ENCODE peak calls at places on chromosomes 6 and 20, in ten cellular contexts. One of them, this sample, is unnamed.

GRCh38 chr6:6645266-6645917 is 56.9 kb downstream of the LY86 start:
- DNase-seq in IMR-90: no peak
- DNase-seq in cardiac fibroblast: no peak
- DNase-seq in A549: no peak
- DNase-seq in astrocyte of the spinal cord: no peak
- DNase-seq in lower lobe of right lung: no peak
- DNase-seq in MCF 10A: peak
- DNase-seq in H9: no peak
- DNase-seq in NB4: peak
- DNase-seq in spleen: no peak
- DNase-seq in this sample: no peak

GRCh38 chr6:38725414-38726183 is 10.5 kb downstream of the DNAH8 start:
- DNase-seq in A549: no peak
- DNase-seq in IMR-90: no peak
- DNase-seq in cardiac fibroblast: no peak
- DNase-seq in spleen: no peak
- DNase-seq in MCF 10A: no peak
- DNase-seq in astrocyte of the spinal cord: no peak
- DNase-seq in NB4: no peak
- DNase-seq in H9: no peak
- DNase-seq in lower lobe of right lung: no peak
- DNase-seq in this sample: no peak

GRCh38 chr6:109236140-109237081 is 141.1 kb downstream of the CEP57L1 start:
- DNase-seq in A549: peak
- DNase-seq in spleen: peak
- DNase-seq in MCF 10A: no peak
- DNase-seq in astrocyte of the spinal cord: no peak
- DNase-seq in NB4: peak
- DNase-seq in IMR-90: no peak
- DNase-seq in H9: peak
- DNase-seq in lower lobe of right lung: peak
- DNase-seq in cardiac fibroblast: no peak
- DNase-seq in this sample: peak

GRCh38 chr6:22526753-22527152 is 42.6 kb upstream of the HDGFL1 start:
- DNase-seq in IMR-90: peak
- DNase-seq in NB4: no peak
- DNase-seq in A549: no peak
- DNase-seq in H9: no peak
- DNase-seq in astrocyte of the spinal cord: peak
- DNase-seq in MCF 10A: no peak
- DNase-seq in cardiac fibroblast: no peak
- DNase-seq in spleen: no peak
- DNase-seq in lower lobe of right lung: no peak
- DNase-seq in this sample: no peak

GRCh38 chr6:159874475-159874874 is 16.3 kb upstream of the MAS1 start:
- DNase-seq in IMR-90: peak
- DNase-seq in cardiac fibroblast: peak
- DNase-seq in astrocyte of the spinal cord: peak
- DNase-seq in A549: no peak
- DNase-seq in NB4: no peak
- DNase-seq in lower lobe of right lung: no peak
- DNase-seq in H9: no peak
- DNase-seq in MCF 10A: no peak
- DNase-seq in spleen: no peak
- DNase-seq in this sample: no peak

GRCh38 chr6:25579902-25580495 is 72.0 kb upstream of the SCGN start:
- DNase-seq in IMR-90: no peak
- DNase-seq in astrocyte of the spinal cord: no peak
- DNase-seq in H9: no peak
- DNase-seq in MCF 10A: no peak
- DNase-seq in lower lobe of right lung: no peak
- DNase-seq in cardiac fibroblast: no peak
- DNase-seq in spleen: no peak
- DNase-seq in A549: no peak
- DNase-seq in NB4: no peak
- DNase-seq in this sample: no peak

GRCh38 chr6:33808781-33809180 is 5.0 kb upstream of the MLN start:
- DNase-seq in NB4: no peak
- DNase-seq in cardiac fibroblast: no peak
- DNase-seq in astrocyte of the spinal cord: no peak
- DNase-seq in H9: no peak
- DNase-seq in spleen: no peak
- DNase-seq in lower lobe of right lung: no peak
- DNase-seq in A549: no peak
- DNase-seq in IMR-90: no peak
- DNase-seq in MCF 10A: no peak
- DNase-seq in this sample: no peak

GRCh38 chr6:16184129-16184528 is 54.3 kb upstream of the GMPR start:
- DNase-seq in MCF 10A: peak
- DNase-seq in astrocyte of the spinal cord: no peak
- DNase-seq in A549: peak
- DNase-seq in cardiac fibroblast: peak
- DNase-seq in NB4: peak
- DNase-seq in IMR-90: peak
- DNase-seq in H9: peak
- DNase-seq in lower lobe of right lung: peak
- DNase-seq in spleen: no peak
- DNase-seq in this sample: peak

GRCh38 chr20:1995531-1996310 is 1.9 kb upstream of the PDYN start:
- DNase-seq in IMR-90: no peak
- DNase-seq in H9: no peak
- DNase-seq in astrocyte of the spinal cord: no peak
- DNase-seq in MCF 10A: no peak
- DNase-seq in A549: no peak
- DNase-seq in cardiac fibroblast: no peak
- DNase-seq in lower lobe of right lung: no peak
- DNase-seq in NB4: no peak
- DNase-seq in spleen: no peak
- DNase-seq in this sample: no peak

GRCh38 chr20:36313936-36314335 is 7.8 kb downstream of the DLGAP4 start:
- DNase-seq in astrocyte of the spinal cord: no peak
- DNase-seq in spleen: peak
- DNase-seq in NB4: no peak
- DNase-seq in MCF 10A: no peak
- DNase-seq in IMR-90: no peak
- DNase-seq in cardiac fibroblast: no peak
- DNase-seq in lower lobe of right lung: no peak
- DNase-seq in H9: no peak
- DNase-seq in A549: no peak
- DNase-seq in this sample: no peak

GRCh38 chr6:106134906-106135634 is 48.9 kb downstream of the PRDM1 start:
- DNase-seq in astrocyte of the spinal cord: peak
- DNase-seq in IMR-90: no peak
- DNase-seq in MCF 10A: peak
- DNase-seq in A549: peak
- DNase-seq in spleen: no peak
- DNase-seq in cardiac fibroblast: peak
- DNase-seq in lower lobe of right lung: no peak
- DNase-seq in NB4: no peak
- DNase-seq in H9: no peak
- DNase-seq in this sample: no peak

GRCh38 chr6:106134087-106134770 is 48.1 kb downstream of the PRDM1 start:
- DNase-seq in NB4: no peak
- DNase-seq in astrocyte of the spinal cord: no peak
- DNase-seq in A549: no peak
- DNase-seq in H9: no peak
- DNase-seq in IMR-90: no peak
- DNase-seq in spleen: no peak
- DNase-seq in cardiac fibroblast: no peak
- DNase-seq in MCF 10A: peak
- DNase-seq in lower lobe of right lung: no peak
- DNase-seq in this sample: no peak

GRCh38 chr6:106133040-106133439 is 46.9 kb downstream of the PRDM1 start:
- DNase-seq in IMR-90: no peak
- DNase-seq in lower lobe of right lung: no peak
- DNase-seq in MCF 10A: no peak
- DNase-seq in NB4: no peak
- DNase-seq in astrocyte of the spinal cord: no peak
- DNase-seq in A549: no peak
- DNase-seq in cardiac fibroblast: no peak
- DNase-seq in H9: no peak
- DNase-seq in spleen: no peak
- DNase-seq in this sample: no peak

GRCh38 chr6:106128981-106129761 is 43.0 kb downstream of the PRDM1 start:
- DNase-seq in H9: no peak
- DNase-seq in MCF 10A: peak
- DNase-seq in lower lobe of right lung: no peak
- DNase-seq in IMR-90: peak
- DNase-seq in cardiac fibroblast: peak
- DNase-seq in A549: no peak
- DNase-seq in NB4: no peak
- DNase-seq in spleen: no peak
- DNase-seq in astrocyte of the spinal cord: peak
- DNase-seq in this sample: no peak

DNA sequence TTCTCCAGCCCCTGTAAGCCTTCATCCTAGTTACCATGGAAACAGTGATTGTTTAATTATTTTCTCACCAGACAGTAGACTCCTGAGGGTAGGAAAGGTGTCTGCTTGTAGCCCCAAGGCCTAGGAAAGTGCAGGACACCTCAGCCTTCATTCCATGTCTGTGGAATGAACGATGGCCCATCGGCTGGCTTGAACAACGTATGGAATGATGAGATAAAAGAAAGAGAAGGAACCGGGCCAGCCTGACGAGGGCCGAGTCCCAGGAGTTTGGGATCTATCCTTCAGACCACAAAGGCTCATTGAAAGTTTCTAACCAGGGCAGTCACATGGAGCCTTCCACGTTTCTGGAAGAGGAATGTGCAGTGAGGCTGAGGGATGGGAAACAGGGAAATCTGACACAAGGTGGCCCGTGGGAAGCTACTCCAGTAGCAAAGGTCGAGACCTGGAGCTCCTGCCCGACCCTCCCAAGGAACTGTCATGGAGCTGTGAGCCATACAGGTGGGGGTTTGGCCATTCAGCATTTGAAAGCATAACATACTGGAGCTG is 46.1 kb downstream of the PRDM1 start:
- DNase-seq in MCF 10A: no peak
- DNase-seq in lower lobe of right lung: no peak
- DNase-seq in IMR-90: no peak
- DNase-seq in A549: no peak
- DNase-seq in astrocyte of the spinal cord: no peak
- DNase-seq in H9: no peak
- DNase-seq in spleen: no peak
- DNase-seq in NB4: no peak
- DNase-seq in cardiac fibroblast: no peak
- DNase-seq in this sample: no peak
- TF ChIP-seq CTCF in MCF 10A: no peak
- TF ChIP-seq CTCF in lower lobe of right lung: no peak
- TF ChIP-seq CTCF in IMR-90: no peak
- TF ChIP-seq CTCF in A549: no peak
- TF ChIP-seq CTCF in astrocyte of the spinal cord: no peak
- TF ChIP-seq CTCF in H9: no peak
- TF ChIP-seq CTCF in spleen: no peak
- TF ChIP-seq CTCF in NB4: no peak
- TF ChIP-seq CTCF in cardiac fibroblast: no peak
- TF ChIP-seq CTCF in this sample: no peak

GRCh38 chr20:17570347-17571152 is 675 bp downstream of the DSTN start:
- DNase-seq in A549: peak
- DNase-seq in spleen: no peak
- DNase-seq in H9: peak
- DNase-seq in MCF 10A: peak
- DNase-seq in astrocyte of the spinal cord: peak
- DNase-seq in IMR-90: peak
- DNase-seq in cardiac fibroblast: peak
- DNase-seq in NB4: peak
- DNase-seq in lower lobe of right lung: peak
- DNase-seq in this sample: peak
- TF ChIP-seq CTCF in A549: peak
- TF ChIP-seq CTCF in spleen: no peak
- TF ChIP-seq CTCF in H9: peak
- TF ChIP-seq CTCF in MCF 10A: no peak
- TF ChIP-seq CTCF in astrocyte of the spinal cord: peak
- TF ChIP-seq CTCF in IMR-90: peak
- TF ChIP-seq CTCF in cardiac fibroblast: no peak
- TF ChIP-seq CTCF in NB4: no peak
- TF ChIP-seq CTCF in lower lobe of right lung: no peak
- TF ChIP-seq CTCF in this sample: peak

DNA sequence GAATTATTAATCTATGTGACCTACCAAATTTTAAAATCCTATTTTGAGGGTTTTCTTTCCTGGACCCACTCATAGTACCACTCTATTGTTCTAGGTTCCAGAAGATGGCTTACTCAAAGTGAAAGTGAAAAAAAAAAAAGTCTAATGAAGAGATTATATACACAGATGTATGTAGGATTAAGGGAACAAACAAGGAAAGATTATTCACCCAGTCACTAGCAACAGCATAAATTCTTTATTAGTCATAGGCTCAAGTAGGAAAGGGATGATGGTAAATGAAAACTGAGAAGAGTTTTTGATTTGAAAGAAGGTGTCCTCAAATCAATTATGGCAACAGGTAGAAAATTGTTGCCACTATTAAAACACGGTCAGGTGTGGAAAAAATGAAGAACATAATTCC is 923.7 kb downstream of the TBC1D32 start:
- DNase-seq in lower lobe of right lung: no peak
- DNase-seq in H9: no peak
- DNase-seq in spleen: no peak
- DNase-seq in astrocyte of the spinal cord: no peak
- DNase-seq in A549: no peak
- DNase-seq in cardiac fibroblast: no peak
- DNase-seq in MCF 10A: no peak
- DNase-seq in NB4: no peak
- DNase-seq in IMR-90: no peak
- DNase-seq in this sample: no peak
- TF ChIP-seq CTCF in lower lobe of right lung: no peak
- TF ChIP-seq CTCF in H9: no peak
- TF ChIP-seq CTCF in spleen: no peak
- TF ChIP-seq CTCF in astrocyte of the spinal cord: no peak
- TF ChIP-seq CTCF in A549: no peak
- TF ChIP-seq CTCF in cardiac fibroblast: no peak
- TF ChIP-seq CTCF in MCF 10A: no peak
- TF ChIP-seq CTCF in NB4: no peak
- TF ChIP-seq CTCF in IMR-90: no peak
- TF ChIP-seq CTCF in this sample: no peak

DNA sequence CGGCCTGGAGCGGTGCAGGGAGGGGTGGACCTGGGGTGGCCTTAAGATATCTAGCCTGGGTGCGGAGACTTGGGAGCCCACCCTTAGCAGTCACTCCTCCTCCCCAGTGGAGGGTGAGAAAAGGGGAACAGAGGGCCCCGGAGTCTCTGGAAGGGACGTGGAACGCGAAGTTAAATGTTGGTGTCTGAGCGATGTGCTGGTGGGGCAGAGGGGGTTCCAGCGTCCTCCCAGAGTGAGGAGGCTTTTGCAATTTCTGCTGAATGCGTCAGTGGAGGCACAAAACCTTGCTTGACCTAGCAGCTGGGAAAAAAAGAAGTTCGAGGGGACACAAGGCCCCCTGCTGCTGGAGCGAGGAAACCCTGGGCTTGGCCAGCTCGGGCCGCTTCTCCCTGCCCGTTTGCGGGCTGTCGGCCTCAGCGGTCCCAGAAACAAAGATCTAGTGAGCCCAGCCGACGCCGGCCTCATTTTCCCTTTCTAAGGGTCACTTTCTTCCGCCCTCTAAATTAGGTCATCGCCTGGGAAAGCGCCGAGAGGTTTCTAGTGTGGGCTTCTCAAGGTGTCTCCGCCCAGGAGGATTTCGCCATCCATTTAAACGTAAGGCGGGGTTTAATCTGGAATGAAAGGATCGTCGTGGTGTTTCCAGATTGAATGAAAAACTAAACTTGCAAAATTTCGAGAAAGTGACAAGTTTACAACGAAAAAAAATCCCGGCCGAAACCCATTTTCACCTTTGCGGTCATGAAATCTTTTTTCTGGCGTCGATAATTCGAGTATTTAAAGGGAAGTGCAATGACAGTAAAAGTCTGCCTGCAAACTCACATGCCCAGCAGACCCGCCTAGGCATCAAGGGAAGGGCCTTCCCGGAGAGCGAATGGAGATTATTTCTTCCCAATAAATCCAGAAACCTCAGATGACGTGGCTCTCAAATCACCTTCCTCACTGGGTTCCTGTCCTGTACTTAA is 4.5 kb downstream of the OLIG3 start:
- DNase-seq in astrocyte of the spinal cord: no peak
- DNase-seq in cardiac fibroblast: no peak
- DNase-seq in NB4: no peak
- DNase-seq in IMR-90: no peak
- DNase-seq in A549: no peak
- DNase-seq in lower lobe of right lung: peak
- DNase-seq in spleen: no peak
- DNase-seq in H9: peak
- DNase-seq in MCF 10A: no peak
- DNase-seq in this sample: peak
- TF ChIP-seq CTCF in astrocyte of the spinal cord: no peak
- TF ChIP-seq CTCF in cardiac fibroblast: no peak
- TF ChIP-seq CTCF in NB4: no peak
- TF ChIP-seq CTCF in IMR-90: no peak
- TF ChIP-seq CTCF in A549: no peak
- TF ChIP-seq CTCF in lower lobe of right lung: no peak
- TF ChIP-seq CTCF in spleen: no peak
- TF ChIP-seq CTCF in H9: no peak
- TF ChIP-seq CTCF in MCF 10A: no peak
- TF ChIP-seq CTCF in this sample: no peak

This sample was measured in GM13977.